ENCODE peak calls at places on chromosomes 11 and 22, in four cellular contexts. One of them, this sample, is unnamed.

GRCh38 chr11:65427691-65428577 is 5.3 kb downstream of the NEAT1 start:
- DNase-seq in spleen: peak; percentile 74
- DNase-seq in SJSA1: peak; percentile 48
- DNase-seq in naive thymus-derived CD4-positive, alpha-beta T cell: peak; percentile 31
- DNase-seq in this sample: peak; percentile 68

GRCh38 chr11:85875505-85875904 is 20.3 kb downstream of the CCDC83 start:
- DNase-seq in spleen: no peak
- DNase-seq in SJSA1: no peak
- DNase-seq in naive thymus-derived CD4-positive, alpha-beta T cell: no peak
- DNase-seq in this sample: no peak

GRCh38 chr11:69217276-69218105 is 61.8 kb downstream of the SMIM38 start:
- DNase-seq in spleen: no peak
- DNase-seq in naive thymus-derived CD4-positive, alpha-beta T cell: no peak
- DNase-seq in SJSA1: no peak
- DNase-seq in this sample: no peak

GRCh38 chr11:112795142-112795815 is 165.9 kb upstream of the NCAM1 start:
- DNase-seq in spleen: no peak
- DNase-seq in SJSA1: no peak
- DNase-seq in naive thymus-derived CD4-positive, alpha-beta T cell: no peak
- DNase-seq in this sample: no peak

GRCh38 chr11:8739309-8739793 is 56.8 kb downstream of the RPL27A start:
- DNase-seq in naive thymus-derived CD4-positive, alpha-beta T cell: no peak
- DNase-seq in spleen: no peak
- DNase-seq in SJSA1: no peak
- DNase-seq in this sample: no peak

GRCh38 chr22:20509344-20510047 is 2.1 kb downstream of the MED15 start:
- DNase-seq in spleen: peak; percentile 79
- DNase-seq in SJSA1: peak; percentile 90
- DNase-seq in naive thymus-derived CD4-positive, alpha-beta T cell: peak; percentile 29
- DNase-seq in this sample: peak; percentile 30

GRCh38 chr22:45537734-45538181 is 35.1 kb downstream of the FBLN1 start:
- DNase-seq in spleen: no peak
- DNase-seq in SJSA1: peak; percentile 81
- DNase-seq in naive thymus-derived CD4-positive, alpha-beta T cell: no peak
- DNase-seq in this sample: no peak

GRCh38 chr11:111344032-111344431 is 35.0 kb downstream of the POU2AF1 start:
- DNase-seq in naive thymus-derived CD4-positive, alpha-beta T cell: no peak
- DNase-seq in spleen: no peak
- DNase-seq in SJSA1: no peak
- DNase-seq in this sample: no peak

GRCh38 chr11:89175796-89176195 is 1.9 kb upstream of the TYR start:
- DNase-seq in naive thymus-derived CD4-positive, alpha-beta T cell: no peak
- DNase-seq in spleen: no peak
- DNase-seq in SJSA1: no peak
- DNase-seq in this sample: no peak

GRCh38 chr11:4466168-4466891 is 16.1 kb upstream of the OR52K1 start:
- DNase-seq in naive thymus-derived CD4-positive, alpha-beta T cell: no peak
- DNase-seq in spleen: no peak
- DNase-seq in SJSA1: no peak
- DNase-seq in this sample: no peak

GRCh38 chr11:2708151-2708581 is 8.4 kb upstream of the KCNQ1OT1 start:
- DNase-seq in SJSA1: no peak
- DNase-seq in spleen: peak; percentile 53
- DNase-seq in naive thymus-derived CD4-positive, alpha-beta T cell: no peak
- DNase-seq in this sample: no peak

GRCh38 chr11:124669193-124669592 is 4.3 kb downstream of the SIAE start:
- DNase-seq in spleen: no peak
- DNase-seq in SJSA1: peak; percentile 2
- DNase-seq in naive thymus-derived CD4-positive, alpha-beta T cell: peak; percentile 63
- DNase-seq in this sample: peak; percentile 40

GRCh38 chr11:8071616-8072581 is 9.1 kb upstream of the TUB start:
- DNase-seq in spleen: peak; percentile 68
- DNase-seq in naive thymus-derived CD4-positive, alpha-beta T cell: no peak
- DNase-seq in SJSA1: no peak
- DNase-seq in this sample: no peak

GRCh38 chr22:31838917-31839316 is 85.1 kb downstream of the DEPDC5 start:
- DNase-seq in SJSA1: no peak
- DNase-seq in spleen: no peak
- DNase-seq in naive thymus-derived CD4-positive, alpha-beta T cell: no peak
- DNase-seq in this sample: no peak

GRCh38 chr11:13354335-13354734 is 76.7 kb downstream of the BMAL1 start:
- DNase-seq in naive thymus-derived CD4-positive, alpha-beta T cell: no peak
- DNase-seq in SJSA1: no peak
- DNase-seq in spleen: no peak
- DNase-seq in this sample: no peak

GRCh38 chr11:64356498-64357411 is 2.2 kb upstream of the RPS6KA4 start:
- DNase-seq in SJSA1: peak; percentile 47
- DNase-seq in naive thymus-derived CD4-positive, alpha-beta T cell: no peak
- DNase-seq in spleen: no peak
- DNase-seq in this sample: no peak

GRCh38 chr11:58330861-58331260 is 28.0 kb downstream of the OR5B17 start:
- DNase-seq in SJSA1: peak; percentile 38
- DNase-seq in spleen: no peak
- DNase-seq in naive thymus-derived CD4-positive, alpha-beta T cell: no peak
- DNase-seq in this sample: no peak

GRCh38 chr11:76769645-76770586 is 13.2 kb upstream of the TSKU start:
- DNase-seq in SJSA1: peak; percentile 52
- DNase-seq in spleen: peak; percentile 69
- DNase-seq in naive thymus-derived CD4-positive, alpha-beta T cell: no peak
- DNase-seq in this sample: no peak

GRCh38 chr11:76768091-76769047 is 14.8 kb upstream of the TSKU start:
- DNase-seq in SJSA1: no peak
- DNase-seq in naive thymus-derived CD4-positive, alpha-beta T cell: no peak
- DNase-seq in spleen: peak; percentile 86
- DNase-seq in this sample: peak; percentile 43

GRCh38 chr11:76767659-76768058 is 15.5 kb upstream of the TSKU start:
- DNase-seq in naive thymus-derived CD4-positive, alpha-beta T cell: no peak
- DNase-seq in spleen: peak; percentile 70
- DNase-seq in SJSA1: no peak
- DNase-seq in this sample: no peak

GRCh38 chr11:76770642-76771445 is 12.3 kb upstream of the TSKU start:
- DNase-seq in naive thymus-derived CD4-positive, alpha-beta T cell: no peak
- DNase-seq in SJSA1: peak; percentile 92
- DNase-seq in spleen: peak; percentile 30
- DNase-seq in this sample: no peak

DNA sequence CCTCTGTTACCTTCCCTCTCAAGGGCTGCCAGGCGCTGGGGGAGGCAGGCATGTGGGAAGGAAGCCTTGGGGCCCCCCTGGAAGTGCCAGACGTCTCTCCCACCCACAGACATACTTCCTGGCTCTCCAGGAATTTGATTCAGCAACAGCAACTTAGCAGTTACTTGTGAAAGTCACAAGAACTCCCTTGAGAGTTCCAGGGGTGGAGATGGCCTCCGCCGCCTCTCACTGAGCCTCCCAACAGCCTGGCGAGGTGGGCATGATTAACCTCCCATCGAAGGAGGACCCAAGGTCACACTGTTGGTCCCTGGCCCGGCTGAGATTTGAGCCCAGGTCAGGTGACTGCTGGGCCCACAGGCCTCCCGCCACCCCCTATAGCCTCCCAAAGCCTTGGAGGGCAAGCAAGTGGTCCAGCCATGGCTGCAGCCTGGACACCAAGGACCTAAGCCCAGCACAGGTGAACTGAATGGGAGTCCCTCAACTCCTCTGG is 14.0 kb upstream of the TSKU start:
- DNase-seq in spleen: peak; percentile 75
- DNase-seq in SJSA1: peak; percentile 55
- DNase-seq in naive thymus-derived CD4-positive, alpha-beta T cell: no peak
- DNase-seq in this sample: no peak
- H3K4me1 ChIP-seq in spleen: peaks cover 30% of the 10 kb centered on the region
- H3K4me1 ChIP-seq in SJSA1: peaks cover 56% of the 10 kb centered on the region
- H3K4me1 ChIP-seq in naive thymus-derived CD4-positive, alpha-beta T cell: peaks cover 7% of the 10 kb centered on the region
- H3K4me1 ChIP-seq in this sample: peaks cover 10% of the 10 kb centered on the region

GRCh38 chr11:20421902-20422301 is 34.4 kb downstream of the PRMT3 start:
- DNase-seq in naive thymus-derived CD4-positive, alpha-beta T cell: no peak
- DNase-seq in SJSA1: no peak
- DNase-seq in spleen: no peak
- DNase-seq in this sample: no peak
- H3K27ac ChIP-seq in naive thymus-derived CD4-positive, alpha-beta T cell: no peak overlapping the region
- H3K27ac ChIP-seq in SJSA1: no peak overlapping the region
- H3K27ac ChIP-seq in spleen: no peak overlapping the region
- H3K27ac ChIP-seq in this sample: no peak overlapping the region

GRCh38 chr22:26903030-26903856 is 245.9 kb downstream of the MIAT start:
- DNase-seq in naive thymus-derived CD4-positive, alpha-beta T cell: peak; percentile 2
- DNase-seq in spleen: no peak
- DNase-seq in SJSA1: no peak
- DNase-seq in this sample: no peak
- H3K4me3 ChIP-seq in naive thymus-derived CD4-positive, alpha-beta T cell: no peak overlapping the region
- H3K4me3 ChIP-seq in spleen: peak overlapping the region; percentile 9
- H3K4me3 ChIP-seq in SJSA1: no peak overlapping the region
- H3K4me3 ChIP-seq in this sample: no peak overlapping the region

GRCh38 chr22:37634505-37635002 is 4.9 kb upstream of the SH3BP1 start:
- DNase-seq in SJSA1: no peak
- DNase-seq in naive thymus-derived CD4-positive, alpha-beta T cell: no peak
- DNase-seq in spleen: peak; percentile 82
- DNase-seq in this sample: no peak

GRCh38 chr22:37635157-37635556 is 4.3 kb upstream of the SH3BP1 start:
- DNase-seq in naive thymus-derived CD4-positive, alpha-beta T cell: no peak
- DNase-seq in spleen: peak; percentile 73
- DNase-seq in SJSA1: no peak
- DNase-seq in this sample: no peak

GRCh38 chr22:37633082-37633692 is 6.3 kb upstream of the SH3BP1 start:
- DNase-seq in naive thymus-derived CD4-positive, alpha-beta T cell: no peak
- DNase-seq in spleen: peak; percentile 88
- DNase-seq in SJSA1: no peak
- DNase-seq in this sample: peak; percentile 28

GRCh38 chr22:37632174-37633081 is 7.0 kb upstream of the SH3BP1 start:
- DNase-seq in naive thymus-derived CD4-positive, alpha-beta T cell: no peak
- DNase-seq in spleen: peak; percentile 85
- DNase-seq in SJSA1: no peak
- DNase-seq in this sample: no peak

DNA sequence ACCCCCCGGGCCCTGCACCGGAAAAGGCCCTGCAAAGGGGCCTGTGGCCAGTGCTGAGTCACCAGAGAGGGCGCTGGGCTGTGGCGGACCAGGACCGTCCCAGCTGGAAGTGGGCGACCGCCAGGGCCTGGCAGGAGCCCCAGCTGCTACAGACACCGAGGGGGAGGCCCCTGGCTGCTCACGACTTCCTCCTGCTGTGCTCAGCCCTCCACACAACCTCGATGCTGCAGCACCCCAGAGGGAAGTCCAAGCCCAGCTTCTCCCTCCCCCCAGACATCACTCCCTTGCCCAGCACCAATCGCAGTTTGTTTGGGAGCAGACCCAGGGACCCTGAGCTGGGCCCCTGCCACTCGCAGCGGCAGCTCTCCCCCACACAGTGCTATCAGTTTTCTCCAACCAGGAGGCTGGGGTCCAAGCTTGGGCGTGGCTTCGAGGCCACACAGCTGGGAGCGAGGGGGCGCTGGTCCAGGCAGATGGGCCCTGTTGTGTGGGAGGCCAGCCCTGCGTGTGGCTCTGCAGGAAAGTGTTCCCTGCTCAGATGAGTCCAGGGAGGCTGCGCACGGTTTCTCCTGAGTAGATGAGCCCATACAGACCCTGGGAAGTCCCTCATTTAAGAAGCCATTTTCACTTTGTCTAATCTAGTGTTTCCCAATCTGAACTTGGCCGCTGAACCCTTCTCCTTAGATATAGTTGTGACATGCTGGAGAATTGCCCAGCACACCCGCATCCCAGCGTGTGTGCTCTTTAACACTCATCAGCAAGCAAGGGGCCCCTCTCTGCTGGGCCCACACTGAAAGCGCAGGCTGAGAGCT is 5.6 kb upstream of the SH3BP1 start:
- DNase-seq in naive thymus-derived CD4-positive, alpha-beta T cell: no peak
- DNase-seq in SJSA1: peak; percentile 75
- DNase-seq in spleen: peak; percentile 96
- DNase-seq in this sample: peak; percentile 35
- H3K4me1 ChIP-seq in naive thymus-derived CD4-positive, alpha-beta T cell: peaks cover 54% of the 10 kb centered on the region
- H3K4me1 ChIP-seq in SJSA1: peaks cover 28% of the 10 kb centered on the region
- H3K4me1 ChIP-seq in spleen: peaks cover 67% of the 10 kb centered on the region
- H3K4me1 ChIP-seq in this sample: peaks cover 84% of the 10 kb centered on the region

GRCh38 chr11:12121504-12121903 is 11.1 kb downstream of the MICAL2 start:
- DNase-seq in naive thymus-derived CD4-positive, alpha-beta T cell: no peak
- DNase-seq in spleen: no peak
- DNase-seq in SJSA1: no peak
- DNase-seq in this sample: no peak

GRCh38 chr11:12118940-12119339 is 8.6 kb downstream of the MICAL2 start:
- DNase-seq in naive thymus-derived CD4-positive, alpha-beta T cell: no peak
- DNase-seq in SJSA1: no peak
- DNase-seq in spleen: no peak
- DNase-seq in this sample: no peak

GRCh38 chr11:12121011-12121410 is 10.6 kb downstream of the MICAL2 start:
- DNase-seq in naive thymus-derived CD4-positive, alpha-beta T cell: no peak
- DNase-seq in SJSA1: no peak
- DNase-seq in spleen: no peak
- DNase-seq in this sample: no peak

GRCh38 chr11:12119502-12119901 is 9.1 kb downstream of the MICAL2 start:
- DNase-seq in spleen: no peak
- DNase-seq in naive thymus-derived CD4-positive, alpha-beta T cell: no peak
- DNase-seq in SJSA1: no peak
- DNase-seq in this sample: no peak

GRCh38 chr11:12120031-12121008 is 9.9 kb downstream of the MICAL2 start:
- DNase-seq in SJSA1: no peak
- DNase-seq in spleen: no peak
- DNase-seq in naive thymus-derived CD4-positive, alpha-beta T cell: no peak
- DNase-seq in this sample: no peak
- H3K27ac ChIP-seq in SJSA1: no peak overlapping the region
- H3K27ac ChIP-seq in spleen: no peak overlapping the region
- H3K27ac ChIP-seq in naive thymus-derived CD4-positive, alpha-beta T cell: no peak overlapping the region
- H3K27ac ChIP-seq in this sample: no peak overlapping the region

DNA sequence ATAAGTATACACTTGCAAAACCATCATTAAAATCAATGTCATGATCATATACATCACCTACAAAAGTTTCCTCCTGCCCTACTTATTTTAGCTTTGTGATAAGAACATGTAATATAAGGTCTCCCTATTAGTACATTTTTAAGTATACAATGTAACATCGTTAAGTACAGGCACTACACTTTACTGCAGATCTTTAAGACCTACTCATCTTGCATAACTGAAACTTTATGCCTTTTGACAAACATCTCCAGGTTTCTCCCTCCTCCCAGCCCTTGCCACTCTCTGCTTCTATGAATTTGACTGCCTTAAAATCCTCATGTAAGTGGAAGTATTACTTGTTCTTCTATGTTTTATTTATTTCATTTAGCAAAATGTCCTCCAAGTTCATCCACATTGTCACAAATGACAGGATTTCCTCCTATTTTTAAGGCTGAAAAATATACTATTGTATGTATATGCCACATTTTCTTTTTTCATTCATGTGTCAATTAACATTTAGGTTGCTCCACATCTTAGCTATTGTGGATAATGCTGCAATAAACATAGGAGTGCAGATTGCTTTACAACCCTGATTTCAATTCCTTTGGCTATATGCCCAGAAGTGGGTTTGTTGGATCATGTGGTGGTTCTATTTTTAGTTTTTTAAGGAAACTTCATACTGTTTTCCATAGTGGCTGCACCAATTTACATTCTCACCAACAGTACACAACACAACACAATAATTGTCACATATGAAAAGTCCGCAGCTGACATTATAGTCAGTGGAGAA is 471.1 kb upstream of the ANO3 start:
- DNase-seq in naive thymus-derived CD4-positive, alpha-beta T cell: no peak
- DNase-seq in SJSA1: no peak
- DNase-seq in spleen: no peak
- DNase-seq in this sample: no peak
- H3K4me3 ChIP-seq in naive thymus-derived CD4-positive, alpha-beta T cell: no peak overlapping the region
- H3K4me3 ChIP-seq in SJSA1: no peak overlapping the region
- H3K4me3 ChIP-seq in spleen: no peak overlapping the region
- H3K4me3 ChIP-seq in this sample: no peak overlapping the region